ENCODE peak calls at places on chromosome 22, in ten cellular contexts. One of them, this sample, is unnamed.

GRCh38 chr22:29298641-29299040 is 7.8 kb upstream of the GAS2L1 start:
- DNase-seq in esophagus muscularis mucosa: no peak
- DNase-seq in activated CD8-positive, alpha-beta T cell treated with anti-CD3 and anti-CD28 coated beads, Interleukin-2, amount 10 ng/mL, durations not matched to agents 7 days and 5 days: no peak
- DNase-seq in stimulated activated CD4-positive, alpha-beta T cell treated with anti-CD3 and anti-CD28 coated beads, Interleukin-2, amount 100 ng/mL, for 48 hours: no peak
- DNase-seq in activated gamma-delta T cell treated with Interleukin-2 at 50 U/mL for 16 hours: no peak
- DNase-seq in NCI-H524: no peak
- DNase-seq in neural crest cell: no peak
- DNase-seq in left colon: no peak
- DNase-seq in colonic mucosa: no peak
- DNase-seq in foreskin melanocyte: no peak
- DNase-seq in this sample: no peak

GRCh38 chr22:31567702-31568101 is 71.4 kb downstream of the SFI1 start:
- DNase-seq in esophagus muscularis mucosa: no peak
- DNase-seq in activated CD8-positive, alpha-beta T cell treated with anti-CD3 and anti-CD28 coated beads, Interleukin-2, amount 10 ng/mL, durations not matched to agents 7 days and 5 days: no peak
- DNase-seq in stimulated activated CD4-positive, alpha-beta T cell treated with anti-CD3 and anti-CD28 coated beads, Interleukin-2, amount 100 ng/mL, for 48 hours: no peak
- DNase-seq in activated gamma-delta T cell treated with Interleukin-2 at 50 U/mL for 16 hours: no peak
- DNase-seq in NCI-H524: no peak
- DNase-seq in neural crest cell: no peak
- DNase-seq in left colon: no peak
- DNase-seq in colonic mucosa: no peak
- DNase-seq in foreskin melanocyte: no peak
- DNase-seq in this sample: no peak

GRCh38 chr22:27602390-27602789 is 199.2 kb downstream of the MN1 start:
- DNase-seq in esophagus muscularis mucosa: no peak
- DNase-seq in activated CD8-positive, alpha-beta T cell treated with anti-CD3 and anti-CD28 coated beads, Interleukin-2, amount 10 ng/mL, durations not matched to agents 7 days and 5 days: no peak
- DNase-seq in stimulated activated CD4-positive, alpha-beta T cell treated with anti-CD3 and anti-CD28 coated beads, Interleukin-2, amount 100 ng/mL, for 48 hours: no peak
- DNase-seq in activated gamma-delta T cell treated with Interleukin-2 at 50 U/mL for 16 hours: no peak
- DNase-seq in NCI-H524: no peak
- DNase-seq in neural crest cell: no peak
- DNase-seq in left colon: no peak
- DNase-seq in colonic mucosa: no peak
- DNase-seq in foreskin melanocyte: no peak
- DNase-seq in this sample: no peak

GRCh38 chr22:50561401-50562074 is 1.2 kb downstream of the SYCE3 start:
- DNase-seq in esophagus muscularis mucosa: no peak
- DNase-seq in activated CD8-positive, alpha-beta T cell treated with anti-CD3 and anti-CD28 coated beads, Interleukin-2, amount 10 ng/mL, durations not matched to agents 7 days and 5 days: no peak
- DNase-seq in stimulated activated CD4-positive, alpha-beta T cell treated with anti-CD3 and anti-CD28 coated beads, Interleukin-2, amount 100 ng/mL, for 48 hours: no peak
- DNase-seq in activated gamma-delta T cell treated with Interleukin-2 at 50 U/mL for 16 hours: no peak
- DNase-seq in NCI-H524: no peak
- DNase-seq in neural crest cell: no peak
- DNase-seq in left colon: no peak
- DNase-seq in colonic mucosa: no peak
- DNase-seq in foreskin melanocyte: no peak
- DNase-seq in this sample: no peak

GRCh38 chr22:19807914-19808872 is 46.5 kb downstream of the GNB1L start:
- DNase-seq in esophagus muscularis mucosa: no peak
- DNase-seq in activated CD8-positive, alpha-beta T cell treated with anti-CD3 and anti-CD28 coated beads, Interleukin-2, amount 10 ng/mL, durations not matched to agents 7 days and 5 days: no peak
- DNase-seq in stimulated activated CD4-positive, alpha-beta T cell treated with anti-CD3 and anti-CD28 coated beads, Interleukin-2, amount 100 ng/mL, for 48 hours: no peak
- DNase-seq in activated gamma-delta T cell treated with Interleukin-2 at 50 U/mL for 16 hours: peak
- DNase-seq in NCI-H524: peak
- DNase-seq in neural crest cell: no peak
- DNase-seq in left colon: no peak
- DNase-seq in colonic mucosa: no peak
- DNase-seq in foreskin melanocyte: no peak
- DNase-seq in this sample: no peak

GRCh38 chr22:19604711-19605268 is 80.6 kb upstream of the CLDN5 start:
- DNase-seq in esophagus muscularis mucosa: no peak
- DNase-seq in activated CD8-positive, alpha-beta T cell treated with anti-CD3 and anti-CD28 coated beads, Interleukin-2, amount 10 ng/mL, durations not matched to agents 7 days and 5 days: no peak
- DNase-seq in stimulated activated CD4-positive, alpha-beta T cell treated with anti-CD3 and anti-CD28 coated beads, Interleukin-2, amount 100 ng/mL, for 48 hours: no peak
- DNase-seq in activated gamma-delta T cell treated with Interleukin-2 at 50 U/mL for 16 hours: no peak
- DNase-seq in NCI-H524: no peak
- DNase-seq in neural crest cell: no peak
- DNase-seq in left colon: no peak
- DNase-seq in colonic mucosa: no peak
- DNase-seq in foreskin melanocyte: no peak
- DNase-seq in this sample: no peak

GRCh38 chr22:38513063-38513462 is 7.0 kb upstream of the DDX17 start:
- DNase-seq in esophagus muscularis mucosa: no peak
- DNase-seq in activated CD8-positive, alpha-beta T cell treated with anti-CD3 and anti-CD28 coated beads, Interleukin-2, amount 10 ng/mL, durations not matched to agents 7 days and 5 days: peak
- DNase-seq in stimulated activated CD4-positive, alpha-beta T cell treated with anti-CD3 and anti-CD28 coated beads, Interleukin-2, amount 100 ng/mL, for 48 hours: no peak
- DNase-seq in activated gamma-delta T cell treated with Interleukin-2 at 50 U/mL for 16 hours: peak
- DNase-seq in NCI-H524: peak
- DNase-seq in neural crest cell: no peak
- DNase-seq in left colon: peak
- DNase-seq in colonic mucosa: no peak
- DNase-seq in foreskin melanocyte: no peak
- DNase-seq in this sample: no peak

GRCh38 chr22:43796567-43796966 is 15.5 kb downstream of the EFCAB6 start:
- DNase-seq in esophagus muscularis mucosa: peak
- DNase-seq in activated CD8-positive, alpha-beta T cell treated with anti-CD3 and anti-CD28 coated beads, Interleukin-2, amount 10 ng/mL, durations not matched to agents 7 days and 5 days: no peak
- DNase-seq in stimulated activated CD4-positive, alpha-beta T cell treated with anti-CD3 and anti-CD28 coated beads, Interleukin-2, amount 100 ng/mL, for 48 hours: no peak
- DNase-seq in activated gamma-delta T cell treated with Interleukin-2 at 50 U/mL for 16 hours: no peak
- DNase-seq in NCI-H524: peak
- DNase-seq in neural crest cell: no peak
- DNase-seq in left colon: no peak
- DNase-seq in colonic mucosa: no peak
- DNase-seq in foreskin melanocyte: peak
- DNase-seq in this sample: no peak

GRCh38 chr22:32473388-32473952 is 1.1 kb upstream of the FBXO7 start:
- DNase-seq in esophagus muscularis mucosa: peak
- DNase-seq in activated CD8-positive, alpha-beta T cell treated with anti-CD3 and anti-CD28 coated beads, Interleukin-2, amount 10 ng/mL, durations not matched to agents 7 days and 5 days: peak
- DNase-seq in stimulated activated CD4-positive, alpha-beta T cell treated with anti-CD3 and anti-CD28 coated beads, Interleukin-2, amount 100 ng/mL, for 48 hours: peak
- DNase-seq in activated gamma-delta T cell treated with Interleukin-2 at 50 U/mL for 16 hours: peak
- DNase-seq in NCI-H524: peak
- DNase-seq in neural crest cell: peak
- DNase-seq in left colon: peak
- DNase-seq in colonic mucosa: peak
- DNase-seq in foreskin melanocyte: peak
- DNase-seq in this sample: peak

GRCh38 chr22:36379593-36380361 is 8.0 kb downstream of the MYH9 start:
- DNase-seq in esophagus muscularis mucosa: no peak
- DNase-seq in activated CD8-positive, alpha-beta T cell treated with anti-CD3 and anti-CD28 coated beads, Interleukin-2, amount 10 ng/mL, durations not matched to agents 7 days and 5 days: peak
- DNase-seq in stimulated activated CD4-positive, alpha-beta T cell treated with anti-CD3 and anti-CD28 coated beads, Interleukin-2, amount 100 ng/mL, for 48 hours: no peak
- DNase-seq in activated gamma-delta T cell treated with Interleukin-2 at 50 U/mL for 16 hours: peak
- DNase-seq in NCI-H524: peak
- DNase-seq in neural crest cell: no peak
- DNase-seq in left colon: no peak
- DNase-seq in colonic mucosa: no peak
- DNase-seq in foreskin melanocyte: no peak
- DNase-seq in this sample: no peak

GRCh38 chr22:32378703-32379272 is 21.1 kb downstream of the RFPL3 start:
- DNase-seq in esophagus muscularis mucosa: no peak
- DNase-seq in activated CD8-positive, alpha-beta T cell treated with anti-CD3 and anti-CD28 coated beads, Interleukin-2, amount 10 ng/mL, durations not matched to agents 7 days and 5 days: no peak
- DNase-seq in stimulated activated CD4-positive, alpha-beta T cell treated with anti-CD3 and anti-CD28 coated beads, Interleukin-2, amount 100 ng/mL, for 48 hours: no peak
- DNase-seq in activated gamma-delta T cell treated with Interleukin-2 at 50 U/mL for 16 hours: no peak
- DNase-seq in NCI-H524: peak
- DNase-seq in neural crest cell: peak
- DNase-seq in left colon: peak
- DNase-seq in colonic mucosa: peak
- DNase-seq in foreskin melanocyte: peak
- DNase-seq in this sample: no peak

GRCh38 chr22:38923463-38924196 is 33.8 kb upstream of the APOBEC3A start:
- DNase-seq in esophagus muscularis mucosa: no peak
- DNase-seq in activated CD8-positive, alpha-beta T cell treated with anti-CD3 and anti-CD28 coated beads, Interleukin-2, amount 10 ng/mL, durations not matched to agents 7 days and 5 days: no peak
- DNase-seq in stimulated activated CD4-positive, alpha-beta T cell treated with anti-CD3 and anti-CD28 coated beads, Interleukin-2, amount 100 ng/mL, for 48 hours: no peak
- DNase-seq in activated gamma-delta T cell treated with Interleukin-2 at 50 U/mL for 16 hours: no peak
- DNase-seq in NCI-H524: peak
- DNase-seq in neural crest cell: no peak
- DNase-seq in left colon: peak
- DNase-seq in colonic mucosa: peak
- DNase-seq in foreskin melanocyte: peak
- DNase-seq in this sample: peak

GRCh38 chr22:49295851-49296560 is 531.7 kb downstream of the BRD1 start:
- DNase-seq in esophagus muscularis mucosa: peak
- DNase-seq in activated CD8-positive, alpha-beta T cell treated with anti-CD3 and anti-CD28 coated beads, Interleukin-2, amount 10 ng/mL, durations not matched to agents 7 days and 5 days: peak
- DNase-seq in stimulated activated CD4-positive, alpha-beta T cell treated with anti-CD3 and anti-CD28 coated beads, Interleukin-2, amount 100 ng/mL, for 48 hours: no peak
- DNase-seq in activated gamma-delta T cell treated with Interleukin-2 at 50 U/mL for 16 hours: no peak
- DNase-seq in NCI-H524: peak
- DNase-seq in neural crest cell: no peak
- DNase-seq in left colon: no peak
- DNase-seq in colonic mucosa: no peak
- DNase-seq in foreskin melanocyte: no peak
- DNase-seq in this sample: no peak